ENCODE peak calls at places on chromosomes 1 and 21, in five cellular contexts. G is cardiac muscle cell, Q is Karpas-422, Y is transverse colon, X is A549. R is an unnamed sample.

GRCh38 chr1:223700942-223701637 is 11.2 kb upstream of the CAPN2 start:
- DNase-seq in G (no peak), Q (no peak), Y (no peak), X (peak; percentile 96), R (peak; percentile 72)

GRCh38 chr1:18020021-18020817 is 87.4 kb upstream of the IGSF21 start:
- DNase-seq in G (no peak), Q (no peak), Y (no peak), X (no peak), R (no peak)

GRCh38 chr1:154220970-154221814 is 437 bp downstream of the UBAP2L start:
- DNase-seq in G (peak; percentile 66), Q (peak; percentile 85), Y (peak; percentile 60), X (peak; percentile 59), R (peak; percentile 44)

GRCh38 chr21:25103500-25104207 is 503.6 kb downstream of the MRPL39 start:
- DNase-seq in G (no peak), Q (no peak), Y (no peak), X (no peak), R (no peak)

GRCh38 chr1:92485374-92486250 is 1.1 kb downstream of the GFI1 start:
- DNase-seq in G (peak; percentile 55), Q (peak; percentile 86), Y (peak; percentile 82), X (peak; percentile 53), R (peak; percentile 51)

GRCh38 chr1:195195423-195196057 is 1412.7 kb downstream of the KCNT2 start:
- DNase-seq in G (no peak), Q (no peak), Y (no peak), X (no peak), R (peak; percentile 1)

GRCh38 chr1:212225416-212225815 is 59.8 kb upstream of the PPP2R5A start:
- DNase-seq in G (no peak), Q (no peak), Y (no peak), X (no peak), R (no peak)

GRCh38 chr1:223825767-223826461 is 19.8 kb downstream of the TP53BP2 start:
- DNase-seq in G (no peak), Q (no peak), Y (no peak), X (no peak), R (no peak)

GRCh38 chr1:213124590-213124989 is 73.5 kb downstream of the RPS6KC1 start:
- DNase-seq in G (no peak), Q (no peak), Y (no peak), X (no peak), R (no peak)

GRCh38 chr1:199854681-199855321 is 172.7 kb upstream of the NR5A2 start:
- DNase-seq in G (no peak), Q (no peak), Y (no peak), X (peak; percentile 18), R (no peak)

GRCh38 chr1:65509912-65510680 is 89.6 kb downstream of the LEPR start:
- DNase-seq in G (no peak), Q (no peak), Y (no peak), X (no peak), R (no peak)

GRCh38 chr1:40699787-40700186 is 8.3 kb downstream of the NFYC start:
- DNase-seq in G (no peak), Q (peak; percentile 86), Y (no peak), X (no peak), R (no peak)

GRCh38 chr1:32742132-32742947 is 39.8 kb upstream of the SYNC start:
- DNase-seq in G (no peak), Q (no peak), Y (peak; percentile 42), X (no peak), R (peak; percentile 61)

GRCh38 chr1:103937763-103938357 is 188.2 kb downstream of the AMY1C start:
- DNase-seq in G (no peak), Q (no peak), Y (no peak), X (no peak), R (no peak)

GRCh38 chr21:14911351-14911750 is 153.4 kb downstream of the NRIP1 start:
- DNase-seq in G (no peak), Q (no peak), Y (no peak), X (no peak), R (no peak)

GRCh38 chr1:33624991-33625870 is 152.8 kb downstream of the ZSCAN20 start:
- DNase-seq in G (no peak), Q (peak; percentile 76), Y (no peak), X (no peak), R (no peak)

GRCh38 chr1:167145965-167146364 is 52.1 kb downstream of the STYXL2 start:
- DNase-seq in G (no peak), Q (no peak), Y (no peak), X (no peak), R (no peak)

GRCh38 chr1:226063362-226064167 is 1.0 kb downstream of the H3-3A start:
- DNase-seq in G (peak; percentile 71), Q (peak; percentile 92), Y (peak; percentile 53), X (peak; percentile 31), R (peak; percentile 38)

GRCh38 chr1:202193614-202194327 is at the start of gene LGR6:
- DNase-seq in G (peak; percentile 58), Q (no peak), Y (no peak), X (no peak), R (no peak)

GRCh38 chr1:156704930-156705320 is 458 bp downstream of the CRABP2 start:
- DNase-seq in G (no peak), Q (no peak), Y (peak; percentile 33), X (peak; percentile 43), R (no peak)

GRCh38 chr1:165845569-165845968 is 18.2 kb downstream of the UCK2 start:
- DNase-seq in G (no peak), Q (no peak), Y (no peak), X (no peak), R (no peak)

GRCh38 chr1:198741744-198742143 is 102.9 kb downstream of the PTPRC start:
- DNase-seq in G (no peak), Q (no peak), Y (no peak), X (no peak), R (no peak)

GRCh38 chr1:156214024-156214748 is 1.4 kb downstream of the PMF1 start:
- DNase-seq in G (no peak), Q (no peak), Y (no peak), X (peak; percentile 47), R (peak; percentile 19)

GRCh38 chr21:41510500-41510899 is 2.5 kb upstream of the TMPRSS2 start:
- DNase-seq in G (no peak), Q (no peak), Y (no peak), X (no peak), R (peak; percentile 91)
- H3K27ac ChIP-seq in G (no peak overlapping the region), Q (no peak overlapping the region), Y (peak overlapping the region; percentile 93), X (no peak overlapping the region), R (peak overlapping the region; percentile 6)

DNA sequence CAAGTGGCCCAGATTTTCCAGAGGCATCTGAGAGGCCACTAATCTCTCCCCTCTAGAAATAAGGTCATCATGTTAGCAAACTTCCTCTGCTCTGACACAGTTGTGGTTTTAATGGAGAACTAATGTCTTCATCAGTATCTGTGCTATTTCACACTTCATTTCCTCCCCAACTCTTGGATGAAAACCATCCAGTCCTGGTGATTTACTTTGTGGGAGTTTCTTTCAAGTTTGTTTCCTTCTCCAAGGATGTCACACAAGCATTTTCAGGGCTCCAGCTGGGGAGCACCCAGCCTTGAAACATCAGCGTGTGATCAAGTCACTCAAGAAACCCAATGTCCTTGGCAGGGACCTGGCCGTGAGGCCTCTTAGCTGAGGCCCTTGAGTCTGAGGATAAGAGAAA is 38.8 kb downstream of the TBX15 start:
- DNase-seq in G (no peak), Q (no peak), Y (no peak), X (no peak), R (no peak)
- H3K4me3 ChIP-seq in G (no peak overlapping the region), Q (no peak overlapping the region), Y (no peak overlapping the region), X (no peak overlapping the region), R (no peak overlapping the region)

GRCh38 chr1:8203551-8203950 is 114.4 kb upstream of the SLC45A1 start:
- DNase-seq in G (no peak), Q (no peak), Y (no peak), X (no peak), R (no peak)
- H3K4me1 ChIP-seq in G (peaks cover 16% of the 10 kb centered on the region), Q (no peaks in the 10 kb centered on the region), Y (peaks cover 20% of the 10 kb centered on the region), X (peaks cover 52% of the 10 kb centered on the region), R (peaks cover 2% of the 10 kb centered on the region)

GRCh38 chr1:20505488-20505887 is 2.5 kb downstream of the MUL1 start:
- DNase-seq in G (no peak), Q (no peak), Y (no peak), X (no peak), R (no peak)

GRCh38 chr1:20508411-20508771 is 440 bp upstream of the MUL1 start:
- DNase-seq in G (no peak), Q (no peak), Y (no peak), X (no peak), R (no peak)

GRCh38 chr1:20511518-20512428 is 3.8 kb upstream of the MUL1 start:
- DNase-seq in G (no peak), Q (no peak), Y (no peak), X (no peak), R (no peak)

GRCh38 chr1:20507248-20507563 is 745 bp downstream of the MUL1 start:
- DNase-seq in G (no peak), Q (peak; percentile 54), Y (no peak), X (no peak), R (no peak)

DNA sequence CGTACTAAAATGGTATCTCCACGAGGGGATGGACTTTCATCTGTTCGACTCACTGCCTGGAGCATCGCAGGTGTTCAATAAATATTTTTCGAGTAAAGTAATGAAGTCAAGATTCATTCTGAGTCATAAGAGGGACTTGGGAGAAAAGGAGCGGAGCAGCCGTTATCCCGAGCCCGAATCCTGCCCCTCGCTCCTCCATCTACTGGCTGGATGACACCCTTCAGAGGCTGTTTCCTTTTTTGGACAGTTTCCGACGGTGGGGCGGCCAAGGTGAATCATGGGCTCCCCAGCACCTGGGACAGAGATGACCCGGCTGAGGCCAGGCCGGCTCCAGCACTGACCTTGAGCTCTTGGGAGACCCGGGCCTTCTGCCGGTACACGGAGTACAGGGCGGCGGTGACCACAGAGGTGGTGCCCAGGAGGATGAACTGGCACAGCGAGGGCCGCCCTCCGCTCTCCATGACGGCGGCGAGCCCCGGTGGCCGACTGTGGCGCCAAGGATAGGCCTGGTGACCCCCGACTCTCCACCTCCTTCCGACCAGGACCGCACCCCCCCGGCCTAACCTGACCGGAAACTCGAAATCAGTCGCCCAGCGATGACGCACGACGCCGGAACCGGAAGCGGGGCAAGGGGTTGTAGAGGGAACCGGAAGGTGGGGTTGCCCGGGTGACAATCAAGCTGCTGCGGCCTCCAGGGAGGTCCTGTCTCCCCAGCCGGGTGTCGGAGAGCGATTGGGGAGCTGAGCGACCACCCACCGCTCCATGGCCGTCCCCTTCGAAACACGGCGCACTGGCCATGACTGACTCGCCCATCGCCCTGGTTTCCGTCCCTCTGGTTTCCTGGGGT is at the start of gene MUL1:
- DNase-seq in G (peak; percentile 94), Q (peak; percentile 98), Y (peak; percentile 98), X (peak; percentile 91), R (peak; percentile 92)
- H3K27ac ChIP-seq in G (peak within 1 kb of the TSS; percentile 82), Q (no peak within 1 kb of the TSS), Y (peak within 1 kb of the TSS; percentile 87), X (peak within 1 kb of the TSS; percentile 84), R (peak within 1 kb of the TSS; percentile 95)

GRCh38 chr1:176325664-176326063 is 118.6 kb upstream of the COP1 start:
- DNase-seq in G (no peak), Q (no peak), Y (no peak), X (no peak), R (no peak)
- H3K4me3 ChIP-seq in G (no peak overlapping the region), Q (no peak overlapping the region), Y (no peak overlapping the region), X (no peak overlapping the region), R (no peak overlapping the region)

GRCh38 chr1:30248774-30249173 is 474.6 kb downstream of the MATN1 start:
- DNase-seq in G (no peak), Q (no peak), Y (no peak), X (no peak), R (no peak)
- H3K4me1 ChIP-seq in G (no peaks in the 10 kb centered on the region), Q (no peaks in the 10 kb centered on the region), Y (no peaks in the 10 kb centered on the region), X (no peaks in the 10 kb centered on the region), R (no peaks in the 10 kb centered on the region)

R was measured in small intestine.